ENCODE peak calls at places on chromosomes 6 and 20, in eight cellular contexts. E is H1, R is upper lobe of left lung, U is esophagus muscularis mucosa, H is ovary, G is stomach, B is transverse colon, A is GM12878. Q is an unnamed sample. For H3K27me3 and H3K4me1, the result is how much of the 10 kb centered on the place peaks cover.

GRCh38 chr6:108250240-108250866 is 10.5 kb downstream of the SNX3 start:
- DNase-seq in E (no peak), R (no peak), U (no peak), H (no peak), G (no peak), B (no peak), A (no peak), Q (no peak)

GRCh38 chr20:15643713-15644112 is 929.5 kb downstream of the KIF16B start:
- DNase-seq in E (no peak), R (no peak), U (no peak), H (no peak), G (no peak), B (no peak), A (no peak), Q (no peak)

GRCh38 chr20:53927990-53928389 is 142.4 kb downstream of the BCAS1 start:
- DNase-seq in E (no peak), R (no peak), U (no peak), H (no peak), G (no peak), B (no peak), A (no peak), Q (no peak)

GRCh38 chr6:158028876-158029275 is 47.2 kb downstream of the SYNJ2 start:
- DNase-seq in E (no peak), R (no peak), U (no peak), H (peak), G (no peak), B (no peak), A (no peak), Q (no peak)

GRCh38 chr6:112717401-112717800 is 370.3 kb downstream of the RFPL4B start:
- DNase-seq in E (no peak), R (no peak), U (no peak), H (no peak), G (no peak), B (no peak), A (no peak), Q (no peak)

GRCh38 chr6:21748343-21749063 is 155.0 kb downstream of the SOX4 start:
- DNase-seq in E (no peak), R (no peak), U (no peak), H (no peak), G (no peak), B (no peak), A (no peak), Q (no peak)

GRCh38 chr6:153032255-153032882 is 29.9 kb upstream of the MTRF1L start:
- DNase-seq in E (no peak), R (no peak), U (no peak), H (no peak), G (no peak), B (no peak), A (no peak), Q (no peak)

GRCh38 chr6:43120101-43120730 is 44.1 kb downstream of the PTK7 start:
- DNase-seq in E (no peak), R (no peak), U (no peak), H (no peak), G (no peak), B (no peak), A (no peak), Q (no peak)

GRCh38 chr6:36315921-36316320 is 20.8 kb downstream of the BNIP5 start:
- DNase-seq in E (no peak), R (no peak), U (no peak), H (no peak), G (no peak), B (peak), A (no peak), Q (no peak)

GRCh38 chr6:8059129-8059528 is 5.1 kb downstream of the BLOC1S5 start:
- DNase-seq in E (no peak), R (no peak), U (no peak), H (no peak), G (no peak), B (no peak), A (no peak), Q (no peak)

GRCh38 chr6:25942561-25943147 is 12.2 kb upstream of the SLC17A2 start:
- DNase-seq in E (no peak), R (no peak), U (no peak), H (no peak), G (no peak), B (no peak), A (no peak), Q (no peak)

GRCh38 chr6:146850238-146850896 is 251.6 kb downstream of the ADGB start:
- DNase-seq in E (no peak), R (no peak), U (no peak), H (no peak), G (no peak), B (no peak), A (no peak), Q (no peak)

GRCh38 chr6:134175532-134176282 is 123.3 kb upstream of the SLC2A12 start:
- DNase-seq in E (no peak), R (peak), U (peak), H (peak), G (peak), B (peak), A (no peak), Q (peak)

GRCh38 chr6:14458669-14459266 is 341.2 kb downstream of the CD83 start:
- DNase-seq in E (no peak), R (no peak), U (no peak), H (no peak), G (peak), B (no peak), A (no peak), Q (no peak)

GRCh38 chr6:69917834-69918233 is 51.5 kb downstream of the COL19A1 start:
- DNase-seq in E (no peak), R (no peak), U (no peak), H (no peak), G (no peak), B (no peak), A (peak), Q (no peak)

GRCh38 chr6:137024172-137024990 is 20.4 kb downstream of the IL20RA start:
- DNase-seq in E (no peak), R (no peak), U (peak), H (no peak), G (no peak), B (no peak), A (no peak), Q (no peak)
- H3K27me3 ChIP-seq in E (under half), R (under half), U (under half), H (under half), G (under half), B (under half), A (under half), Q (under half)

GRCh38 chr6:89299451-89299850 is 15.6 kb downstream of the GABRR2 start:
- DNase-seq in E (no peak), R (no peak), U (peak), H (no peak), G (no peak), B (no peak), A (no peak), Q (no peak)
- TF ChIP-seq EP300 in E (no peak), R (no peak), U (no peak), H (no peak), G (no peak), B (no peak), A (no peak), Q (no peak)

GRCh38 chr6:168272379-168273011 is 47.1 kb downstream of the DACT2 start:
- DNase-seq in E (no peak), R (no peak), U (no peak), H (no peak), G (no peak), B (no peak), A (no peak), Q (no peak)
- H3K4me1 ChIP-seq in E (under half), R (under half), U (under half), H (under half), G (under half), B (under half), A (under half), Q (under half)

DNA sequence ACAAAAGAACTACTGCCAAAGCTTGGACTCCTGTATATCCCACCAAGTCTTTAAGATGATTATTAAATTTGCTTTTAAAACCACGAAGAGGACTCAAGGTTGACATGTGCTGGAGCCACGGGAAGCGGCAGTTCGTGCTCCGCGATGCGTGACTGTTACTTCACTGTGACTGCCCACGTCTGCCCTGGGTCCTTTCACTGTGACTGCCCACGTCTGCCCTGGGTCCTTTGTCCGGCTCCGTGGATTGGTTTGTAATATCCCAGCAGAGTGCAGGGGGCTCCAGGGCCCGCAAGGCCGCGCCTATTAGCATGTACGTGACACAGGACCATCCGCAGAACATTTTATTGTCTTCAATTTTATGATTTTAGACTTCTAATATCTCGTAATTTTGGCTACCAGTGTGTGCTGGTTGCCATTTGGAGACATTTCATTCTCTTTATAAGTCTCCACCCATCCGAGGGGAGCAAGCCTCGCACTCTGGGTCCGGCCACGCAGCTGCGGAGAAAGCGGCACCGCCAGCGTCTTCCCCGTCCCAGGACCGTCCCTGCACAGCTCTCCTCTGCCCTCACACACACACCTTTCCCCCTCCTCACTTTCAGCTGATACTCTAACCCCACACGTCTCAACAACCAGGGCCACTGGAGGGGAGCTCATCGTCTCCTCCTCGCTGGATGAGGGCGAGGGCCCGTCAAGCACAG is 42.9 kb downstream of the DACT2 start:
- DNase-seq in E (no peak), R (peak), U (no peak), H (no peak), G (no peak), B (no peak), A (no peak), Q (no peak)
- H3K27me3 ChIP-seq in E (under half), R (under half), U (under half), H (under half), G (half or more), B (under half), A (under half), Q (under half)